ENCODE peak calls at places on chromosomes 5 and 9, in five cellular contexts. K is HFFc6; G is B cell; Z is adrenal gland; N is CD8-positive, alpha-beta T cell. C is an unnamed sample.
A peak's percentile ranks its signal among the peaks of the same experiment; 100 is the strongest.

GRCh38 chr9:100087218-100087617 is 11.6 kb downstream of the ERP44 start:
- DNase-seq in G (no peak), N (no peak), K (no peak), Z (no peak), C (no peak)

GRCh38 chr5:31280210-31280609 is 86.7 kb downstream of the CDH6 start:
- DNase-seq in Z (no peak), G (no peak), N (no peak), K (no peak), C (no peak)

GRCh38 chr5:62029303-62029702 is 276.7 kb upstream of the KIF2A start:
- DNase-seq in K (no peak), Z (no peak), G (no peak), N (no peak), C (no peak)

GRCh38 chr5:120394259-120394658 is 69.8 kb upstream of the PRR16 start:
- DNase-seq in G (no peak), K (no peak), N (no peak), Z (no peak), C (no peak)

GRCh38 chr9:126915281-126915816 is 767 bp downstream of the RALGPS1 start:
- DNase-seq in Z (peak; percentile 16), N (peak; percentile 25), K (no peak), G (peak; percentile 78), C (no peak)

GRCh38 chr5:172395483-172395882 is 58.8 kb downstream of the SH3PXD2B start:
- DNase-seq in Z (no peak), K (no peak), G (no peak), N (no peak), C (no peak)

GRCh38 chr5:131394128-131394527 is 130.3 kb downstream of the CDC42SE2 start:
- DNase-seq in N (no peak), K (no peak), Z (no peak), G (peak; percentile 71), C (no peak)

GRCh38 chr5:178180141-178180863 is 6.9 kb downstream of the GMCL2 start:
- DNase-seq in Z (no peak), N (no peak), K (no peak), G (no peak), C (no peak)

GRCh38 chr9:136709454-136710109 is 2.8 kb upstream of the DIPK1B start:
- DNase-seq in Z (no peak), N (no peak), G (no peak), K (no peak), C (no peak)

GRCh38 chr5:79193643-79194042 is 42.3 kb upstream of the JMY start:
- DNase-seq in Z (peak; percentile 56), N (no peak), K (peak; percentile 17), G (no peak), C (no peak)

GRCh38 chr5:134538296-134538695 is 12.8 kb downstream of the JADE2 start:
- DNase-seq in N (no peak), Z (peak; percentile 48), G (no peak), K (no peak), C (no peak)

GRCh38 chr5:82881571-82882200 is 195.5 kb downstream of the TMEM167A start:
- DNase-seq in Z (no peak), G (no peak), N (no peak), K (no peak), C (no peak)

GRCh38 chr9:21779397-21779796 is 23.0 kb upstream of the MTAP start:
- DNase-seq in G (no peak), K (peak; percentile 29), Z (no peak), N (no peak), C (no peak)

GRCh38 chr9:129493002-129493713 is 127.7 kb downstream of the C9orf50 start:
- DNase-seq in G (no peak), N (no peak), Z (no peak), K (no peak), C (no peak)

GRCh38 chr5:143759368-143760136 is 52.4 kb upstream of the HMHB1 start:
- DNase-seq in Z (no peak), N (no peak), K (no peak), G (no peak), C (no peak)

GRCh38 chr9:17630531-17630949 is 51.7 kb downstream of the SH3GL2 start:
- DNase-seq in Z (no peak), G (no peak), N (no peak), K (peak; percentile 54), C (peak; percentile 96)

GRCh38 chr9:102569436-102569835 is 425.7 kb upstream of the CYLC2 start:
- DNase-seq in K (no peak), N (no peak), G (no peak), Z (no peak), C (no peak)

GRCh38 chr5:137834498-137834897 is 33.2 kb upstream of the MYOT start:
- DNase-seq in K (no peak), G (no peak), N (no peak), Z (no peak), C (no peak)

GRCh38 chr9:3863114-3863528 is 337.3 kb upstream of the RFX3 start:
- DNase-seq in Z (peak; percentile 9), K (peak; percentile 94), G (no peak), N (no peak), C (peak; percentile 84)

GRCh38 chr9:135252980-135253304 is 165.5 kb downstream of the OLFM1 start:
- DNase-seq in G (no peak), Z (no peak), N (no peak), K (no peak), C (no peak)

GRCh38 chr5:154287136-154287535 is 96.6 kb downstream of the GALNT10 start:
- DNase-seq in K (peak; percentile 59), G (no peak), N (no peak), Z (peak; percentile 42), C (no peak)

GRCh38 chr5:149360262-149360661 is 2.4 kb downstream of the PCYOX1L start:
- DNase-seq in G (no peak), N (no peak), Z (no peak), K (no peak), C (no peak)

GRCh38 chr5:39274388-39275085 is 55.2 kb upstream of the FYB1 start:
- DNase-seq in Z (no peak), N (no peak), G (peak; percentile 44), K (no peak), C (no peak)

GRCh38 chr9:92426501-92426900 is 2.2 kb upstream of the OMD start:
- DNase-seq in N (no peak), Z (no peak), K (no peak), G (no peak), C (no peak)

GRCh38 chr5:150778517-150779396 is at the start of gene SMIM3:
- DNase-seq in K (peak; percentile 57), N (peak; percentile 53), Z (peak; percentile 86), G (peak; percentile 44), C (no peak)

GRCh38 chr5:127342364-127342763 is 51.8 kb downstream of the MEGF10 start:
- DNase-seq in G (no peak), K (no peak), N (no peak), Z (no peak), C (no peak)

GRCh38 chr9:2158111-2158610 is 143.0 kb downstream of the SMARCA2 start:
- DNase-seq in G (peak; percentile 50), N (peak; percentile 12), K (peak; percentile 65), Z (peak; percentile 68), C (no peak)
- TF ChIP-seq CTCF in G (no peak), N (no peak), K (peak; percentile 44), Z (peak; percentile 10), C (no peak)

GRCh38 chr9:68706579-68707201 is 1.6 kb downstream of the PIP5K1B start:
- DNase-seq in G (peak; percentile 57), K (no peak), N (no peak), Z (no peak), C (no peak)

GRCh38 chr9:68708089-68708488 is 3.0 kb downstream of the PIP5K1B start:
- DNase-seq in Z (no peak), N (no peak), K (no peak), G (no peak), C (no peak)

GRCh38 chr9:68704804-68705635 is at the start of gene PIP5K1B:
- DNase-seq in N (no peak), K (peak; percentile 3), Z (peak; percentile 88), G (peak; percentile 91), C (peak; percentile 0)

GRCh38 chr9:68704498-68704803 is 589 bp upstream of the PIP5K1B start:
- DNase-seq in K (no peak), N (no peak), G (no peak), Z (no peak), C (no peak)

DNA sequence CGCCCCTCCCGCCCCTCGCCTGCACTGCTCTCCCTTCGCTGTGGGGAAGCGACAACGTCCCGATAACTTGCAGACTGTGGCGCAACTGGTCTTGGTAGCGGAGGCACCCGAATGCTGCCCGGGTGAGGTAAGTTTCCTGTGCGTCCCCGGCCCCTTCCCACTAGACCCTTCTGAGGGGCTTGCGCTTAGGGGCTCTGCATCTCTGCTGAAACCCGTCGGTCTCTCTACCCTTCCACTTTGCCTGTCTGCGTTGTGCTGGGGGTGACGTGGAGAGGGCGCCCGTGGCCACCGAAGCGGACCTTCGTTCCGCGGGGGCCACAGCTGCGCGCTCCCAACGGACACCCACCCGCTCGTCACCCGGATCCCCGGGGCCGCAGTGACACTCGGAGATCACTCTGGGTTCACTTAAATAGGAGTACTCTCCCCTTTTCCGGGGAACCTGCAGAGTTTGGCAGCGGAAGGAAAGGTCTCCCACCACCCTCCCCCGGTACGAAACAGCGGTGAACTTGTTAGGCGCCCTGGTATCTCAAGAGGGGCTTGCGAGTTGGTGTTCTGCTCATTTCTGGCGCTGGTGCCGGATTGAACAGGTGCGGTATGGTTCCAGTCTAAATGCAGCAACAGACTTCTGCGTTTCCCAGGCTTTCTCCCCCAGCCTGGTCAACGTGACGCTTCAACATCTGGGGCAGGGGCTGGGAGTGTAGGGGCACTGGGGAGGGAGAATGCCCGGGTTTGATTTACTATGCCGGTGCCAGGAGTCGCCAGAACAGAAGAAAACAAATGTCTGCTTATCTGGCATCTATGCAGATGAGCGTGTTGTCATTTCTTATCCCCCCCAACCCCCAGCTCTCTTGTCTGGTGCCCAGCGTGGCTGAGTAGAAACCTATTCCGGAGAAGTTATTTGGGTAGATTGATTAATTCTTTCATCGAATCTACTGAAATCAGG is 867 bp downstream of the PIP5K1B start:
- DNase-seq in Z (peak; percentile 43), G (peak; percentile 66), K (no peak), N (no peak), C (no peak)
- TF ChIP-seq CTCF in Z (no peak), G (no peak), K (no peak), N (no peak), C (no peak)

DNA sequence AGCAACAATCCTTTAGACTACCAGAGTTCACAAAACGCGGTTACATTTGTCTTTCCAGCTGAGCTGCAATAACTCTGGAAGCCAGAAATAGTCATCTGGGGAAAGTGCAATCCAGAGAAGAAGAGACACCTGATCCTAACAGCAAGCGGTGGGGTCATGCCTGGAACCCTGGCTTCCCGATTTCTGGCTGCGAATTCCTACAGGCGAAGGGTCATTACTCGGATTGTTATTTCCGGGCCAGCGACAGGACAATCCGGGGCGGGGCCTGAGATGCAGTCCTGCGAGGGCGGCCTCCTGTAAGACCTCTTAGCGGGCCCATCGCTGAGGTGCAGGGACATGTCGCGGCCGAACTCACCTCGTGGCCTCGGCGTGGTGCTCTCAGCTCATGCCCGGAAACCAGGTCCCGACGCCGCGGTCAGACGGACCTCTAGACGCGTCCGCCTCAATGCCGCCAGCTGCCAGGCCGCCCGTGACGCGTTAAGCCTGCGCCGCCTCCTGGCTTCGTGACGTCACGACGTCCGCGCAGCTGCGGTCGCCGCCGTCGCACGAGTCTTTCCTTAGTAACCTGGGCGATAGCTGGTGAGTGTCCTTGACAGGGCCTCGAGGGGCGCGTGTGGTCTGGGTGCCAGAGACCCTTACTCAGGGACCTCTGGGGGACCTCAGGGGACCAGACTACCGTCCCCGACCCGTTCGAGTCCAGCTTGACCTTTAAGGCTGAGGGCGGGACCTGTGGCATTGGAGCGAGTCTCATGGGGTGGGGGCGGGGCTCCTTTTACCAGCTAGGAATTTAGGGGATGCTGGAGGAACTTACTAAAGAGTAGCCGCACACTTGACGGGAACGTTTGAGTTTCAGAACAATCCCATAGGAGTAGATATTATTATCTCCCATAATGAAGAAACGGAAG is at the start of the genes MRRF and RBM18:
- DNase-seq in N (peak; percentile 87), Z (peak; percentile 87), K (peak; percentile 88), G (peak; percentile 99), C (peak; percentile 47)
- TF ChIP-seq CTCF in N (no peak), Z (no peak), K (no peak), G (no peak), C (no peak)

GRCh38 chr9:98038958-98039357 is 17.6 kb upstream of the NANS start:
- DNase-seq in N (no peak), K (no peak), G (no peak), Z (no peak), C (no peak)
- TF ChIP-seq CTCF in N (no peak), K (no peak), G (peak; percentile 20), Z (no peak), C (no peak)

C was measured in BJ.